ENCODE peak calls at places on chromosome 1, in six cellular contexts. Y is sciatic nerve; V is nephron progenitor cell; G is stimulated activated CD8-positive, alpha-beta memory T cell treated with anti-CD3 and anti-CD28 coated beads, Interleukin-15, amount 100 ng/mL, for 1 hour; D is esophagus squamous epithelium; T is NCI-H510A. E is an unnamed sample.
A peak's percentile ranks its signal among the peaks of the same experiment; 100 is the strongest.

GRCh38 chr1:39409055-39409816 is 82.2 kb upstream of the BMP8A start:
- DNase-seq in Y (peak; percentile 68), V (peak; percentile 60), G (no peak), D (no peak), T (peak; percentile 86), E (peak; percentile 65)

GRCh38 chr1:235073968-235074334 is 54.7 kb downstream of the TOMM20 start:
- DNase-seq in Y (no peak), V (no peak), G (no peak), D (no peak), T (no peak), E (peak; percentile 83)

GRCh38 chr1:7873801-7874795 is 21.2 kb upstream of the UTS2 start:
- DNase-seq in Y (no peak), V (no peak), G (no peak), D (no peak), T (no peak), E (no peak)

GRCh38 chr1:64955093-64956066 is 11.0 kb downstream of the JAK1 start:
- DNase-seq in Y (no peak), V (no peak), G (no peak), D (no peak), T (no peak), E (no peak)

GRCh38 chr1:205593967-205594366 is 37.8 kb downstream of the ELK4 start:
- DNase-seq in Y (no peak), V (no peak), G (no peak), D (no peak), T (no peak), E (peak; percentile 37)

GRCh38 chr1:172781513-172782140 is 122.7 kb downstream of the FASLG start:
- DNase-seq in Y (no peak), V (no peak), G (no peak), D (no peak), T (no peak), E (no peak)

GRCh38 chr1:11731719-11732283 is 4.1 kb upstream of the AGTRAP start:
- DNase-seq in Y (peak; percentile 81), V (peak; percentile 33), G (no peak), D (peak; percentile 19), T (no peak), E (peak; percentile 59)

GRCh38 chr1:98437540-98437939 is 224.0 kb upstream of the SNX7 start:
- DNase-seq in Y (no peak), V (no peak), G (no peak), D (no peak), T (peak; percentile 25), E (no peak)

GRCh38 chr1:42978317-42979036 is 19.8 kb upstream of the SLC2A1 start:
- DNase-seq in Y (no peak), V (no peak), G (no peak), D (no peak), T (no peak), E (no peak)

GRCh38 chr1:23424171-23424959 is at the start of gene TCEA3:
- DNase-seq in Y (peak; percentile 70), V (peak; percentile 44), G (no peak), D (no peak), T (peak; percentile 50), E (peak; percentile 84)

GRCh38 chr1:10916991-10917390 is 95.5 kb upstream of the TARDBP start:
- DNase-seq in Y (no peak), V (no peak), G (no peak), D (no peak), T (no peak), E (no peak)

GRCh38 chr1:160779662-160780397 is 16.1 kb upstream of the LY9 start:
- DNase-seq in Y (no peak), V (peak; percentile 49), G (no peak), D (no peak), T (no peak), E (no peak)

GRCh38 chr1:48688102-48688760 is 88.5 kb downstream of the BEND5 start:
- DNase-seq in Y (no peak), V (no peak), G (no peak), D (no peak), T (no peak), E (no peak)

GRCh38 chr1:183195146-183195571 is 9.1 kb downstream of the LAMC2 start:
- DNase-seq in Y (no peak), V (no peak), G (no peak), D (no peak), T (no peak), E (no peak)

GRCh38 chr1:225999912-226000337 is 782 bp upstream of the SDE2 start:
- DNase-seq in Y (no peak), V (no peak), G (no peak), D (no peak), T (no peak), E (no peak)

GRCh38 chr1:236509647-236510401 is 14.0 kb upstream of the LGALS8 start:
- DNase-seq in Y (no peak), V (no peak), G (no peak), D (no peak), T (no peak), E (no peak)

GRCh38 chr1:8858112-8858668 is 20.3 kb downstream of the ENO1 start:
- DNase-seq in Y (no peak), V (no peak), G (no peak), D (no peak), T (no peak), E (no peak)

GRCh38 chr1:30522031-30523004 is 201.1 kb downstream of the MATN1 start:
- DNase-seq in Y (peak; percentile 75), V (no peak), G (no peak), D (no peak), T (no peak), E (peak; percentile 92)

GRCh38 chr1:23555949-23556640 is 3.2 kb downstream of the ID3 start:
- DNase-seq in Y (no peak), V (peak; percentile 40), G (no peak), D (no peak), T (no peak), E (no peak)

GRCh38 chr1:11215018-11216005 is 26.2 kb downstream of the ANGPTL7 start:
- DNase-seq in Y (no peak), V (no peak), G (no peak), D (no peak), T (no peak), E (no peak)

GRCh38 chr1:7438396-7438785 is 332.7 kb upstream of the VAMP3 start:
- DNase-seq in Y (no peak), V (no peak), G (no peak), D (no peak), T (no peak), E (no peak)

GRCh38 chr1:116374340-116375164 is 1.5 kb downstream of the ATP1A1 start:
- DNase-seq in Y (no peak), V (peak; percentile 38), G (no peak), D (no peak), T (no peak), E (no peak)

GRCh38 chr1:14522331-14523241 is 75.9 kb upstream of the KAZN start:
- DNase-seq in Y (no peak), V (no peak), G (no peak), D (no peak), T (no peak), E (no peak)

GRCh38 chr1:12132078-12132477 is 34.7 kb upstream of the TNFRSF1B start:
- DNase-seq in Y (no peak), V (no peak), G (no peak), D (no peak), T (no peak), E (peak; percentile 85)

GRCh38 chr1:85372683-85373446 is 92.1 kb downstream of the DDAH1 start:
- DNase-seq in Y (no peak), V (no peak), G (no peak), D (no peak), T (no peak), E (no peak)

GRCh38 chr1:192159034-192159433 is 772 bp downstream of the RGS18 start:
- DNase-seq in Y (no peak), V (no peak), G (no peak), D (no peak), T (no peak), E (no peak)

GRCh38 chr1:157135646-157136045 is 2.5 kb downstream of the ETV3 start:
- DNase-seq in Y (no peak), V (no peak), G (no peak), D (no peak), T (no peak), E (no peak)

GRCh38 chr1:101237229-101237837 is 514 bp downstream of the S1PR1 start:
- DNase-seq in Y (no peak), V (peak; percentile 8), G (no peak), D (no peak), T (no peak), E (peak; percentile 49)

GRCh38 chr1:203000217-203000944 is 6.8 kb upstream of the TMEM183A start:
- DNase-seq in Y (no peak), V (no peak), G (no peak), D (no peak), T (no peak), E (no peak)

GRCh38 chr1:9900142-9901043 is 9.7 kb downstream of the CTNNBIP1 start:
- DNase-seq in Y (peak; percentile 67), V (no peak), G (no peak), D (peak; percentile 12), T (peak; percentile 100), E (peak; percentile 89)

GRCh38 chr1:91912267-91912666 is 26.3 kb upstream of the TGFBR3 start:
- DNase-seq in Y (no peak), V (no peak), G (no peak), D (no peak), T (no peak), E (no peak)

GRCh38 chr1:59262631-59263030 is 34.3 kb upstream of the FGGY start:
- DNase-seq in Y (no peak), V (no peak), G (no peak), D (no peak), T (no peak), E (no peak)

GRCh38 chr1:58045094-58045493 is 501.4 kb downstream of the OMA1 start:
- DNase-seq in Y (no peak), V (no peak), G (no peak), D (no peak), T (no peak), E (no peak)

GRCh38 chr1:48889088-48889487 is 112.4 kb upstream of the BEND5 start:
- DNase-seq in Y (no peak), V (no peak), G (no peak), D (no peak), T (no peak), E (no peak)

GRCh38 chr1:226870026-226870322 is 442 bp upstream of the PSEN2 start:
- DNase-seq in Y (no peak), V (no peak), G (no peak), D (no peak), T (no peak), E (no peak)

GRCh38 chr1:11157394-11157793 is 31.8 kb upstream of the ANGPTL7 start:
- DNase-seq in Y (peak; percentile 47), V (no peak), G (no peak), D (no peak), T (no peak), E (no peak)

GRCh38 chr1:2341706-2342383 is 49.5 kb downstream of the MORN1 start:
- DNase-seq in Y (no peak), V (no peak), G (no peak), D (no peak), T (no peak), E (no peak)

GRCh38 chr1:197958438-197958837 is 41.3 kb downstream of the LHX9 start:
- DNase-seq in Y (no peak), V (no peak), G (no peak), D (no peak), T (peak; percentile 58), E (no peak)

GRCh38 chr1:118335372-118335771 is 150.3 kb upstream of the SPAG17 start:
- DNase-seq in Y (no peak), V (no peak), G (no peak), D (no peak), T (no peak), E (no peak)

E was measured in left lobe of liver.